ENCODE peak calls at places on chromosomes 16 and 17, in eight cellular contexts. R, H, V, W, M, C, L and P are unnamed samples.
A peak's percentile ranks its signal among the peaks of the same experiment; 100 is the strongest.

GRCh38 chr16:65532218-65532617 is 410.4 kb upstream of the CDH11 start:
- DNase-seq in V (no peak), H (no peak), W (no peak), M (no peak), C (no peak), R (no peak), L (no peak), P (no peak)

GRCh38 chr17:40597168-40598020 is 32.1 kb upstream of the CCR7 start:
- DNase-seq in V (no peak), L (no peak), H (no peak), R (no peak), M (no peak), C (no peak), W (no peak), P (no peak)

GRCh38 chr16:89918453-89919347 is at the start of gene MC1R:
- DNase-seq in V (no peak), W (no peak), R (peak; percentile 29), C (no peak), M (no peak), H (peak; percentile 77), L (no peak), P (peak; percentile 64)

GRCh38 chr16:89051521-89052166 is 42.0 kb upstream of the ACSF3 start:
- DNase-seq in R (no peak), V (no peak), M (no peak), W (no peak), L (no peak), C (no peak), H (no peak), P (no peak)

GRCh38 chr17:29930399-29931010 is 477 bp upstream of the SSH2 start:
- DNase-seq in M (no peak), R (peak; percentile 60), H (no peak), W (no peak), V (peak; percentile 51), C (no peak), L (no peak), P (no peak)

GRCh38 chr17:10126554-10127493 is 71.6 kb downstream of the GAS7 start:
- DNase-seq in L (no peak), R (peak; percentile 90), W (peak; percentile 46), C (no peak), M (no peak), V (no peak), H (no peak), P (no peak)

GRCh38 chr16:69701452-69701851 is 24.9 kb downstream of the NQO1 start:
- DNase-seq in H (no peak), M (no peak), L (no peak), C (no peak), V (no peak), R (no peak), W (no peak), P (no peak)

GRCh38 chr16:68790130-68790761 is 53.1 kb upstream of the TANGO6 start:
- DNase-seq in M (no peak), H (no peak), C (peak; percentile 96), W (peak; percentile 47), R (peak; percentile 72), L (no peak), V (no peak), P (no peak)

GRCh38 chr17:41959030-41959335 is 7.6 kb upstream of the CNP start:
- DNase-seq in M (no peak), R (no peak), V (no peak), W (no peak), L (no peak), H (no peak), C (no peak), P (no peak)

GRCh38 chr17:29115906-29116651 is 64.1 kb downstream of the MYO18A start:
- DNase-seq in M (no peak), L (no peak), V (no peak), R (peak; percentile 43), W (no peak), C (peak; percentile 51), H (peak; percentile 29), P (peak; percentile 36)

GRCh38 chr17:61410555-61411089 is 11.0 kb downstream of the TBX2 start:
- DNase-seq in V (peak; percentile 71), H (peak; percentile 78), W (no peak), C (no peak), R (peak; percentile 94), L (peak; percentile 47), M (peak; percentile 66), P (no peak)

GRCh38 chr16:19804538-19805323 is 79.9 kb downstream of the GPRC5B start:
- DNase-seq in V (no peak), R (no peak), W (no peak), L (no peak), M (peak; percentile 8), H (no peak), C (no peak), P (peak; percentile 9)

GRCh38 chr17:3024346-3024745 is 39.1 kb downstream of the OR1D5 start:
- DNase-seq in L (no peak), R (no peak), H (no peak), W (no peak), M (no peak), V (no peak), C (no peak), P (no peak)

GRCh38 chr17:45013021-45013997 is 38.1 kb downstream of the DCAKD start:
- DNase-seq in C (no peak), M (no peak), V (no peak), R (peak; percentile 52), W (no peak), L (no peak), H (no peak), P (no peak)

GRCh38 chr17:17119106-17119505 is 76.8 kb downstream of the MPRIP start:
- DNase-seq in W (no peak), M (no peak), C (no peak), H (no peak), V (no peak), R (no peak), L (no peak), P (no peak)

GRCh38 chr17:82118178-82118814 is 20.3 kb upstream of the FASN start:
- DNase-seq in L (no peak), R (no peak), W (no peak), C (no peak), M (no peak), V (no peak), H (no peak), P (no peak)

GRCh38 chr16:55929184-55929583 is 54.0 kb upstream of the CES5A start:
- DNase-seq in C (no peak), W (no peak), R (no peak), M (no peak), H (no peak), V (no peak), L (no peak), P (no peak)

GRCh38 chr17:55303701-55304145 is 39.0 kb downstream of the HLF start:
- DNase-seq in M (no peak), H (no peak), L (no peak), V (no peak), W (no peak), C (no peak), R (peak; percentile 15), P (no peak)

GRCh38 chr16:87324411-87325275 is 7.5 kb upstream of the C16orf95 start:
- DNase-seq in C (no peak), W (no peak), R (peak; percentile 28), L (no peak), H (peak; percentile 78), V (no peak), M (peak; percentile 26), P (no peak)

GRCh38 chr16:58037365-58038057 is 12.0 kb downstream of the MMP15 start:
- DNase-seq in V (no peak), W (no peak), R (no peak), C (no peak), M (no peak), H (no peak), L (no peak), P (no peak)

GRCh38 chr17:41655611-41656111 is 31.3 kb upstream of the KRT17 start:
- DNase-seq in V (no peak), H (no peak), L (no peak), C (peak; percentile 30), M (no peak), R (no peak), W (no peak), P (no peak)

GRCh38 chr17:559699-560378 is 154.8 kb downstream of the VPS53 start:
- DNase-seq in H (no peak), W (peak; percentile 90), V (no peak), L (no peak), R (peak; percentile 90), C (peak; percentile 73), M (no peak), P (no peak)

GRCh38 chr16:87035053-87035452 is 282.1 kb downstream of the C16orf95 start:
- DNase-seq in L (no peak), W (no peak), V (no peak), C (no peak), R (no peak), M (no peak), H (no peak), P (no peak)

GRCh38 chr17:73560661-73561060 is 83.6 kb downstream of the SDK2 start:
- DNase-seq in V (no peak), C (no peak), R (no peak), H (no peak), L (no peak), M (no peak), W (no peak), P (no peak)

GRCh38 chr16:31352344-31353115 is 2.4 kb upstream of the ITGAX start:
- DNase-seq in W (no peak), M (no peak), L (no peak), V (no peak), H (peak; percentile 72), C (no peak), R (no peak), P (peak; percentile 58)

GRCh38 chr17:76493505-76494167 is 7.6 kb downstream of the RHBDF2 start:
- DNase-seq in V (no peak), H (peak; percentile 32), M (no peak), R (no peak), L (no peak), W (no peak), C (no peak), P (no peak)